ENCODE peak calls at places on chromosomes 12 and 14, in eight cellular contexts. J is naive thymus-derived CD4-positive, alpha-beta T cell; Y is cardiac muscle cell; V is tibial artery; B is vagina; G is uterus; W is suprapubic skin; O is IMR-90. Q is an unnamed sample. For H3K36me3 and H3K27me3, the result is how much of the 10 kb centered on the place peaks cover.

GRCh38 chr14:100065161-100065871 is at the start of gene EVL:
- DNase-seq in W (no peak), B (no peak), G (no peak), V (no peak), Y (peak), O (no peak), J (peak), Q (no peak)

GRCh38 chr14:60775296-60775695 is 40.7 kb downstream of the MNAT1 start:
- DNase-seq in V (no peak), Y (no peak), B (no peak), O (peak), G (no peak), W (no peak), J (no peak), Q (no peak)

GRCh38 chr12:25155031-25155576 is 39.9 kb downstream of the DNAI7 start:
- DNase-seq in Y (peak), W (no peak), J (peak), O (peak), B (no peak), G (no peak), V (no peak), Q (no peak)

GRCh38 chr14:76309572-76310551 is 66.1 kb upstream of the ESRRB start:
- DNase-seq in Y (peak), J (no peak), W (peak), B (peak), V (no peak), O (no peak), G (no peak), Q (no peak)

GRCh38 chr12:4143909-4144308 is 129.7 kb upstream of the CCND2 start:
- DNase-seq in B (no peak), G (no peak), O (no peak), W (no peak), Y (no peak), J (peak), V (no peak), Q (no peak)

GRCh38 chr12:111529424-111530368 is 69.4 kb downstream of the ATXN2 start:
- DNase-seq in W (no peak), B (no peak), J (peak), Y (peak), G (peak), O (peak), V (no peak), Q (peak)

GRCh38 chr14:67137744-67138371 is 51.4 kb upstream of the GARIN2 start:
- DNase-seq in B (no peak), O (peak), V (no peak), W (no peak), J (no peak), G (no peak), Y (no peak), Q (no peak)

GRCh38 chr12:105409881-105410471 is 79.5 kb downstream of the C12orf75 start:
- DNase-seq in W (no peak), J (peak), O (no peak), V (peak), Y (peak), B (no peak), G (no peak), Q (no peak)

GRCh38 chr12:46453428-46453827 is 80.9 kb upstream of the SLC38A2 start:
- DNase-seq in G (no peak), J (no peak), Y (no peak), O (no peak), B (no peak), W (no peak), V (no peak), Q (no peak)

GRCh38 chr12:64826234-64826633 is 1.8 kb downstream of the TBC1D30 start:
- DNase-seq in G (peak), V (no peak), Y (peak), B (no peak), J (peak), O (peak), W (no peak), Q (peak)

GRCh38 chr14:88553886-88554457 is 835 bp downstream of the PTPN21 start:
- DNase-seq in J (no peak), G (no peak), W (no peak), Y (no peak), O (peak), V (no peak), B (no peak), Q (no peak)

GRCh38 chr12:2481346-2481745 is 313.4 kb upstream of the FKBP4 start:
- DNase-seq in J (no peak), B (no peak), W (no peak), G (no peak), Y (no peak), V (no peak), O (no peak), Q (no peak)

GRCh38 chr14:100786131-100786530 is 39.8 kb upstream of the MEG3 start:
- DNase-seq in W (no peak), B (no peak), O (no peak), Y (no peak), G (no peak), J (no peak), V (no peak), Q (no peak)

GRCh38 chr14:77040995-77041744 is 12.7 kb upstream of the IRF2BPL start:
- DNase-seq in V (peak), Y (no peak), J (no peak), O (no peak), B (no peak), W (no peak), G (peak), Q (no peak)

GRCh38 chr12:42299392-42300308 is 26.2 kb downstream of the ZCRB1 start:
- DNase-seq in G (no peak), W (no peak), V (no peak), J (no peak), O (peak), Y (no peak), B (no peak), Q (peak)

GRCh38 chr14:32710351-32711102 is 228.2 kb upstream of the NPAS3 start:
- DNase-seq in O (peak), Y (no peak), V (no peak), W (no peak), J (no peak), G (no peak), B (no peak), Q (no peak)

GRCh38 chr14:102966256-102966655 is 43.8 kb downstream of the AMN start:
- DNase-seq in J (no peak), V (no peak), G (no peak), B (no peak), Y (no peak), O (no peak), W (no peak), Q (no peak)

GRCh38 chr12:77932216-77932615 is 101.5 kb downstream of the NAV3 start:
- DNase-seq in Y (no peak), B (no peak), G (no peak), W (no peak), V (no peak), O (no peak), J (no peak), Q (no peak)

GRCh38 chr12:89244536-89244935 is 107.8 kb downstream of the DUSP6 start:
- DNase-seq in G (no peak), Y (no peak), W (no peak), J (peak), V (no peak), O (peak), B (no peak), Q (no peak)

GRCh38 chr14:24978862-24979724 is 70.9 kb downstream of the STXBP6 start:
- DNase-seq in G (no peak), Y (no peak), W (no peak), J (no peak), B (no peak), O (peak), V (no peak), Q (no peak)

GRCh38 chr12:132648616-132649225 is 30.1 kb downstream of the P2RX2 start:
- DNase-seq in W (no peak), Y (no peak), B (no peak), G (no peak), O (no peak), J (no peak), V (no peak), Q (no peak)

GRCh38 chr12:23361971-23362370 is 587.5 kb downstream of the SOX5 start:
- DNase-seq in G (no peak), J (no peak), O (no peak), Y (no peak), V (no peak), W (no peak), B (no peak), Q (no peak)

GRCh38 chr14:77853919-77854318 is 54.0 kb downstream of the ADCK1 start:
- DNase-seq in G (no peak), O (no peak), B (no peak), W (no peak), Y (no peak), J (no peak), V (no peak), Q (no peak)

GRCh38 chr14:30214456-30215090 is 286.9 kb upstream of the PRKD1 start:
- DNase-seq in G (no peak), W (no peak), V (no peak), B (no peak), Y (peak), J (no peak), O (peak), Q (no peak)

GRCh38 chr12:83018063-83018462 is 331.4 kb downstream of the TMTC2 start:
- DNase-seq in B (no peak), O (no peak), Y (no peak), G (no peak), V (no peak), W (no peak), J (no peak), Q (no peak)

GRCh38 chr14:94097091-94097490 is 13.4 kb upstream of the IFI27 start:
- DNase-seq in B (no peak), V (no peak), G (no peak), Y (no peak), W (no peak), O (no peak), J (no peak), Q (no peak)

GRCh38 chr14:32940066-32940651 is 1.5 kb downstream of the NPAS3 start:
- DNase-seq in J (no peak), Y (no peak), G (no peak), O (no peak), V (no peak), W (no peak), B (no peak), Q (no peak)

GRCh38 chr12:60112778-60113177 is 516.9 kb downstream of the SLC16A7 start:
- DNase-seq in J (no peak), Y (no peak), G (no peak), V (no peak), B (no peak), O (no peak), W (no peak), Q (no peak)

GRCh38 chr12:124967016-124967739 is 21.8 kb downstream of the DHX37 start:
- DNase-seq in G (no peak), V (no peak), J (no peak), W (no peak), O (no peak), B (no peak), Y (no peak), Q (no peak)

GRCh38 chr14:50541159-50541567 is 8.8 kb upstream of the MAP4K5 start:
- DNase-seq in V (no peak), B (no peak), Y (no peak), J (no peak), G (no peak), W (no peak), O (no peak), Q (no peak)

GRCh38 chr12:113988976-113989375 is 22.9 kb upstream of the RBM19 start:
- DNase-seq in J (no peak), G (no peak), O (no peak), Y (no peak), V (no peak), W (no peak), B (no peak), Q (no peak)

GRCh38 chr12:120013659-120014380 is 24.8 kb downstream of the BICDL1 start:
- DNase-seq in J (peak), O (no peak), B (no peak), Y (no peak), G (no peak), V (no peak), W (no peak), Q (no peak)

GRCh38 chr14:101823081-101823480 is 61.6 kb downstream of the PPP2R5C start:
- DNase-seq in B (peak), Y (no peak), J (no peak), W (no peak), G (no peak), O (peak), V (no peak), Q (peak)

GRCh38 chr12:4664111-4664510 is 15.2 kb downstream of the NDUFA9 start:
- DNase-seq in J (no peak), G (no peak), B (no peak), V (no peak), O (peak), W (no peak), Y (no peak), Q (peak)

GRCh38 chr12:22665476-22665875 is 40.5 kb downstream of the ETNK1 start:
- DNase-seq in G (no peak), O (no peak), Y (no peak), V (no peak), W (no peak), B (no peak), J (no peak), Q (no peak)

GRCh38 chr12:56469007-56469930 is 891 bp downstream of the SPRYD4 start:
- DNase-seq in O (no peak), W (no peak), B (no peak), V (no peak), J (no peak), Y (no peak), G (no peak), Q (peak)

GRCh38 chr12:50825372-50825838 is 17.3 kb upstream of the TMPRSS12 start:
- DNase-seq in J (peak), V (no peak), W (no peak), G (no peak), O (peak), Y (peak), B (no peak), Q (no peak)

GRCh38 chr14:99831915-99832314 is 38.7 kb downstream of the EML1 start:
- DNase-seq in B (no peak), W (no peak), O (no peak), J (no peak), V (no peak), G (no peak), Y (no peak), Q (no peak)

GRCh38 chr12:95922231-95922630 is 20.2 kb downstream of the CCDC38 start:
- DNase-seq in Y (no peak), B (no peak), J (no peak), O (peak), V (no peak), G (no peak), W (no peak), Q (peak)

DNA sequence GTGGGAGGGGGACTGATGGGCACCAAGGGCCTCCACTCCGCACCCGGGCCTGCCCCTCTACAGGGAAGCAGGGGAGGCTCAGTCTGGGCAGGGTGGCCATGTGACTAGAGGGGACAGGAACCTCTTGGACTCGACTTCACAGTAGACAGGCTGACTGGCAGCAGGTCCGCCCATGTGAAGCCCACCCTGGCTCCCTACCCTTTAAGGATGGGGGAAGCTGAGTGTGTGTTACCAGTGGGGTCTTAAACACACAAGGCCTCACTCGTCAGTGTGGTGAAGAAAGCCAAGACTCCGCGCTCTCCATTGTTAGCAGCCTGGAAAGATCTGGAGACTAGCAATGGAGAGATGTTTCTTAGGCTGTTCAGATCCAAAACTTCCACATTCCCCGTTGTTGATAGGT is 52.4 kb downstream of the ANAPC7 start:
- DNase-seq in W (no peak), B (no peak), J (no peak), V (no peak), G (no peak), Y (no peak), O (no peak), Q (no peak)
- H3K36me3 ChIP-seq in W (under half), B (under half), J (under half), V (half or more), G (under half), Y (half or more), O (under half), Q (half or more)

GRCh38 chr12:117966511-117966910 is 2.3 kb downstream of the KSR2 start:
- DNase-seq in O (no peak), Y (no peak), J (no peak), B (no peak), G (no peak), V (no peak), W (no peak), Q (no peak)

GRCh38 chr12:117968084-117968789 is 553 bp downstream of the KSR2 start:
- DNase-seq in V (no peak), O (no peak), Y (no peak), B (no peak), J (no peak), G (no peak), W (no peak), Q (no peak)

GRCh38 chr12:117968826-117969659 is at the start of gene KSR2:
- DNase-seq in W (peak), B (no peak), Y (peak), O (no peak), G (no peak), V (no peak), J (peak), Q (peak)

GRCh38 chr12:117967512-117967911 is 1.3 kb downstream of the KSR2 start:
- DNase-seq in Y (no peak), J (no peak), O (no peak), W (no peak), B (no peak), G (no peak), V (no peak), Q (no peak)

GRCh38 chr12:117967043-117967442 is 1.7 kb downstream of the KSR2 start:
- DNase-seq in G (no peak), O (no peak), W (no peak), Y (no peak), V (no peak), B (peak), J (no peak), Q (no peak)
- H3K27me3 ChIP-seq in G (under half), O (under half), W (half or more), Y (half or more), V (under half), B (under half), J (under half), Q (under half)

GRCh38 chr12:52126050-52126604 is 46.6 kb downstream of the SMIM41 start:
- DNase-seq in J (no peak), V (no peak), O (no peak), G (no peak), Y (no peak), W (no peak), B (no peak), Q (no peak)
- H3K4me3 ChIP-seq in J (no peak), V (no peak), O (no peak), G (no peak), Y (no peak), W (no peak), B (no peak), Q (no peak)

GRCh38 chr12:123282111-123282510 is 10.5 kb upstream of the CDK2AP1 start:
- DNase-seq in B (no peak), V (no peak), W (no peak), Y (no peak), O (no peak), G (no peak), J (no peak), Q (no peak)
- H3K36me3 ChIP-seq in B (under half), V (under half), W (under half), Y (under half), O (under half), G (under half), J (under half), Q (under half)